ENCODE peak calls at places on chromosomes 16 and 17, in seven cellular contexts. H is transverse colon; O is MV-4-11; W is NCI-H187; Q is stimulated activated CD8-positive, alpha-beta memory T cell treated with anti-CD3 and anti-CD28 coated beads, Interleukin-12 subunit alpha, Interleukin-12 subunit beta, amount 100 ng/mL, for 1 hour; V is SJSA1; T is stimulated activated effector memory CD8-positive, alpha-beta T cell treated with anti-CD3 and anti-CD28 coated beads, Interleukin-12 subunit alpha, Interleukin-12 subunit beta, amount 100 ng/mL, for 72 hours. M is an unnamed sample.

GRCh38 chr16:20906225-20906870 is 5.8 kb downstream of the LYRM1 start:
- DNase-seq in O (no peak), W (no peak), V (peak), H (no peak), Q (no peak), T (no peak), M (no peak)

GRCh38 chr17:69535022-69535570 is 120.6 kb downstream of the MAP2K6 start:
- DNase-seq in H (peak), T (no peak), O (no peak), W (no peak), Q (no peak), V (no peak), M (no peak)

GRCh38 chr16:21638573-21638975 is 13.8 kb downstream of the IGSF6 start:
- DNase-seq in Q (no peak), V (no peak), T (no peak), W (no peak), O (no peak), H (no peak), M (no peak)

GRCh38 chr16:31458073-31458834 is 1.0 kb upstream of the ARMC5 start:
- DNase-seq in Q (peak), O (peak), H (peak), V (peak), T (peak), W (no peak), M (peak)

GRCh38 chr16:83898463-83899271 is at the start of gene MLYCD:
- DNase-seq in H (peak), Q (peak), V (peak), W (peak), T (peak), O (peak), M (peak)

GRCh38 chr16:31428638-31429247 is 583 bp upstream of the COX6A2 start:
- DNase-seq in W (no peak), T (no peak), H (no peak), O (no peak), Q (no peak), V (no peak), M (no peak)

GRCh38 chr16:84050316-84050715 is 7.7 kb upstream of the SLC38A8 start:
- DNase-seq in T (no peak), W (no peak), Q (no peak), O (no peak), H (no peak), V (no peak), M (no peak)

GRCh38 chr16:79847101-79847500 is 246.6 kb upstream of the MAF start:
- DNase-seq in W (no peak), O (no peak), V (no peak), T (no peak), H (no peak), Q (no peak), M (no peak)

GRCh38 chr17:75645501-75645888 is 12.3 kb downstream of the SMIM5 start:
- DNase-seq in O (no peak), Q (no peak), H (peak), W (peak), T (no peak), V (no peak), M (no peak)

GRCh38 chr16:80384862-80385261 is 155.9 kb upstream of the DYNLRB2 start:
- DNase-seq in O (no peak), H (no peak), W (no peak), Q (no peak), T (no peak), V (no peak), M (no peak)

GRCh38 chr16:29791845-29792797 is 1.6 kb downstream of the KIF22 start:
- DNase-seq in T (no peak), W (no peak), Q (no peak), V (no peak), H (no peak), O (no peak), M (no peak)

GRCh38 chr17:66548158-66548557 is 245.7 kb downstream of the PRKCA start:
- DNase-seq in W (no peak), O (no peak), Q (peak), H (no peak), T (no peak), V (peak), M (no peak)

GRCh38 chr17:77439382-77440013 is 298.7 kb downstream of the SEC14L1 start:
- DNase-seq in Q (no peak), T (no peak), H (no peak), V (no peak), W (no peak), O (no peak), M (no peak)

GRCh38 chr17:55926276-55926995 is 175.6 kb downstream of the PCTP start:
- DNase-seq in W (no peak), T (no peak), H (no peak), V (no peak), O (no peak), Q (no peak), M (no peak)

GRCh38 chr16:65336169-65336568 is 214.3 kb upstream of the CDH11 start:
- DNase-seq in T (no peak), H (no peak), Q (no peak), O (no peak), V (peak), W (no peak), M (no peak)

M was measured in globus pallidus.